ENCODE peak calls at places on chromosomes 6 and 20, in four cellular contexts. Q is WTC11, S is A549, K is K562. Z is an unnamed sample.

GRCh38 chr6:52511572-52512151 is 65.2 kb downstream of the TRAM2 start:
- DNase-seq in K (no peak), Q (no peak), S (no peak), Z (no peak)

GRCh38 chr6:90938116-90938515 is 351.2 kb upstream of the MAP3K7 start:
- DNase-seq in K (no peak), Q (no peak), S (no peak), Z (no peak)

GRCh38 chr20:3887870-3888614 is 1.1 kb upstream of the PANK2 start:
- DNase-seq in K (no peak), S (peak), Q (no peak), Z (no peak)

GRCh38 chr6:107847844-107848802 is 24.0 kb upstream of the SCML4 start:
- DNase-seq in S (peak), Q (peak), K (peak), Z (peak)

GRCh38 chr20:1538655-1539054 is 18.9 kb downstream of the SIRPD start:
- DNase-seq in K (no peak), Q (no peak), S (no peak), Z (no peak)

GRCh38 chr6:135871878-135872277 is 20.4 kb downstream of the PDE7B start:
- DNase-seq in Q (no peak), S (no peak), K (no peak), Z (no peak)

GRCh38 chr20:47208534-47209174 is 147.8 kb downstream of the ZMYND8 start:
- DNase-seq in S (no peak), Q (no peak), K (no peak), Z (no peak)

GRCh38 chr6:89251170-89251569 is 34.0 kb upstream of the GABRR1 start:
- DNase-seq in K (no peak), Q (no peak), S (no peak), Z (no peak)

GRCh38 chr6:106560966-106561740 is 68.1 kb downstream of the RTN4IP1 start:
- DNase-seq in S (no peak), K (no peak), Q (no peak), Z (no peak)

DNA sequence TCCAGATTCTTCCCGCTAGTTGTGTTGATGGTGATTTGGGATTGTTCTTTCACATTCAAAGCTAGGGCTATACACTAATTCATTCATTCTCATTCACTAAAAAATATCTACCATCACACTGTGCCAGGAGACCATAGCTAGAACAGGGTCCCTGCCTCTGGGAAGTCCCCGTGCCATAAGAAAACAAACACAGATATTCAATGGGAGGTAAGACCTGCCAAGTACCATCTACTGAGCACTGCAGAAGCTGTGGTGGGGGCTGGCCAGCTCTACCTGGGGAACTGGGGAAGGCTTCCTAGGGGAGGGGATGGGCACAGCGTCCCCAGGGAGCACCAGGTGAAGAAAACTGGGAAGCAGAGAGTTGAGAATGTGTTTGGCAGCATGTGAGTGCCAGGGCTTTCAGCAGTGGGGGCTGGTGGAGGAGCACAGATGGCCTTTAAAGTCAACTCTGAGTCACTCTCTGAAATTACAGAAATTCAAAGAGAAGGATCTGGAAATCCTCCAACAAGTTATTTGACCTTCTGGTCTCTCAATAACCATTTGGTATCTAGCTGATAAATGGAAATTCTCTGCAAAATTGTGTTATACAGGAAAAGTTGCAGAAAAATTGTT is 85.1 kb downstream of the SHLD1 start:
- DNase-seq in Q (no peak), S (peak), K (no peak), Z (peak)
- TF ChIP-seq HMGXB4 in Q (no peak), S (no peak), K (no peak), Z (peak)

DNA sequence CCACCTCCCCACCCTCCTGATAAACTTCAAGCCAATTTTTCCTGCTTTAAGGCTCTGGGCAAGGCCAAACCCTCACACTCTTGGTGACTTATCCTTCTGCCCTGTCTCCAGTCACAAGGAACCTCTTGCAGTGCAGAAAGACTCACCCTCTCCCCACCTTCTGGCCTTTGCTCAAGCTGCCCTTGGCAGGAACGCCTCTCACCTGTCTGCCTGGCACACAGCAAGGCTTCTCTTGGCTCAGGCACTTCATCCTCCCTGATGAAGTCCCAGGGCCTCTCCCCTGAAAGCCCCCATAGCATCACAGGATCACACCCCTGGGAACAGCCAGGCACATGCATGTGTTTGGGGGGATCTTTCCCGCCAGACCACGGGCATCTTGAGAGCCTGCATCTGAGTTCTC is 68.8 kb upstream of the NNAT start:
- DNase-seq in Q (no peak), S (no peak), K (no peak), Z (no peak)
- TF ChIP-seq USF2 in Q (no peak), S (no peak), K (no peak), Z (no peak)

GRCh38 chr6:80733645-80734044 is 627.2 kb downstream of the BCKDHB start:
- DNase-seq in Q (no peak), K (no peak), S (no peak), Z (no peak)
- TF ChIP-seq HMGXB4 in Q (no peak), K (no peak), S (no peak), Z (no peak)

GRCh38 chr6:101832371-101832770 is 438.9 kb downstream of the GRIK2 start:
- DNase-seq in K (no peak), Q (no peak), S (no peak), Z (no peak)
- TF ChIP-seq USF2 in K (no peak), Q (no peak), S (no peak), Z (no peak)

DNA sequence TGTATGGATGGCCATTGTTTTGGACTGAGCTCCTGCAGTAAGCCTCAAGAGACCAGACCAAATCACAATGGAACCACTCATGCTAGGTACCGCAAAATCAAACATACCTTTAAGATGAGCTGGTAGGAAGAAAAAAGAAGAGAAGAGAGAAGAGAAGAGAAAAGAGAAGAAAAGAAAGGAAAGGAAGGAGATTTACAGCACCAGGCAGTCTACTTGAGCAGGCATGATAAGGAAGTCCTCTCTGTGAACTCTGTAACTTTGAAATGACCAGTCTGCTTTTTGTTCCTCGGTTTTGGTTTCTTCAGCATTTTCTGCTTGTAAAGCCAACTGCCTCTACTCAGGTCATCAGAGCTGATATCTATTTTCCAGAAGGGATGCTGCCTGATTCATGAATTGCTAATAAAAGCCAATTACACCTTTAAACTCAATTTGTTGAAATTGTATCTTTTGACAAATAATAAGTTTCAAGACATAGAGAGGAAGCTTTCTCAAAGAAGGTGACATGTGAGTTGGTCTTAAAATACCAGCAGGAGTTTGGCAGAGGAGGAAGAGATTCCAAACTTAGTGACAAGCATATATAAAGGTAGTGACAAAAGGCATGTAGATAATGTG is 134.3 kb downstream of the UNC5CL start:
- DNase-seq in K (no peak), Q (no peak), S (no peak), Z (no peak)
- TF ChIP-seq HMGXB4 in K (no peak), Q (no peak), S (no peak), Z (no peak)

DNA sequence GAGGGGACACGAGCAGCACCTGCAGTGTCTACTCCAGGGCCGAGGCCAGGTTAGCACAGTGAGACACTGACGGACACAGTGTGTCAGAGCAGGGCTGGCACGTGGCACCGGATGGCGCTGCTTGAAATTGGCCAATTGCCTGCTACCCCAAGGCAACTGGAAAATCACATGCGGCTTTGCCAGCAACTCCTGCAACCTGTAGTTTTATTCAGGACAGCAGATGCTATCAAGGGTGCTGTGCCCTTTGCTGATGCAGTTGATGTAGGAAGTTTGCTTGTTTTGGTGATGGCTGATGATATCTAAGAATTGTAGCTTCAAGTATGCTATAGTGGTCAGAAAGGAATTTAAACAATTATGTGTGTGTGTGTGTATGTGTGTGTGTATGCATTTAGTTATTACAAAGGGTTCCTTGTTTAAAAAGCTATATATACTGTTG is 25.9 kb downstream of the RIN2 start:
- DNase-seq in S (peak), Q (no peak), K (no peak), Z (peak)
- TF ChIP-seq USF2 in S (no peak), Q (no peak), K (no peak), Z (no peak)

GRCh38 chr6:7479801-7480266 is 61.6 kb upstream of the DSP start:
- DNase-seq in K (no peak), Q (no peak), S (peak), Z (no peak)
- TF ChIP-seq HMGXB4 in K (no peak), Q (no peak), S (no peak), Z (no peak)

GRCh38 chr6:143286280-143286795 is 164.2 kb downstream of the ADAT2 start:
- DNase-seq in S (no peak), K (no peak), Q (no peak), Z (no peak)

GRCh38 chr6:143288923-143289322 is 161.6 kb downstream of the ADAT2 start:
- DNase-seq in K (no peak), S (no peak), Q (no peak), Z (no peak)

GRCh38 chr6:143279385-143279784 is 171.1 kb downstream of the ADAT2 start:
- DNase-seq in S (peak), Q (peak), K (peak), Z (peak)

DNA sequence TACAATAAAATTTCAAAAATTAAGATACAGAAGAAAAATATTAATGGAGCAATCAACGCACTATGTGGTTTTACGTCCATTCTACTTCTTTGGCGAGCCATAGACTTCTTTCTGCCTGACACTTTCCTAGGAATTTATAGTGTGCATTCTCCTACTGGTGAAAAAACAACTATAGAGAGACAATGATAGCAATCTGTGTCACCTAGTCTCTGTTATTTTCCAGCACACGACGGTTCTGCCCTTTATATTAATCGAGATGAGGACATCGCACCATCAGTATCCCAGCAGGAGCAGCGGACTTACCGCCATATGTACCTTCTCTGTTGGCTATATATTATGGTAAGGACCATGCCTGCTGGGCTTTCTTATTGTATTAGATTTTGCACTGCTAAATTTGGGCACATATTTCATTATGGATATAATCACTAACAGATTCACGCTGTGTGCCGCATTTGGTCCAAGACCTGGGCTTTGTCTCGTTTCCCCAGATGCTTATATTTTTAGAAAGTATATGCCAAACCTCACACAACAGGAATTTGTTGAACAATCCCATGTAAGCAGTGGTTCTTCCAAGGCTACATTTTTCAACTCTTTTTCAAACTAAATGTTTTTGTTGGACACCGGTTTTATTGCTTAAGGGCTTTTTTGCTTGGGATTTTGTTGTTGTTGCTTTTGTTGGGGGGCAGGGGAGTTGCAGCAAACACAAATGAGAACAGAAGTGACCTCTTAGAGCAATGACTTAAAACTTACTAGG is 166.4 kb downstream of the ADAT2 start:
- DNase-seq in S (no peak), K (no peak), Q (no peak), Z (no peak)
- TF ChIP-seq USF2 in S (no peak), K (no peak), Q (no peak), Z (no peak)

GRCh38 chr6:119145111-119145510 is 66.6 kb upstream of the FAM184A start:
- DNase-seq in K (no peak), S (no peak), Q (no peak), Z (no peak)

GRCh38 chr6:119140471-119141165 is 62.2 kb upstream of the FAM184A start:
- DNase-seq in S (no peak), K (no peak), Q (no peak), Z (no peak)

GRCh38 chr6:119142051-119142450 is 63.6 kb upstream of the FAM184A start:
- DNase-seq in S (no peak), Q (no peak), K (no peak), Z (no peak)

GRCh38 chr6:119138906-119139541 is 60.6 kb upstream of the FAM184A start:
- DNase-seq in S (no peak), K (no peak), Q (no peak), Z (no peak)

DNA sequence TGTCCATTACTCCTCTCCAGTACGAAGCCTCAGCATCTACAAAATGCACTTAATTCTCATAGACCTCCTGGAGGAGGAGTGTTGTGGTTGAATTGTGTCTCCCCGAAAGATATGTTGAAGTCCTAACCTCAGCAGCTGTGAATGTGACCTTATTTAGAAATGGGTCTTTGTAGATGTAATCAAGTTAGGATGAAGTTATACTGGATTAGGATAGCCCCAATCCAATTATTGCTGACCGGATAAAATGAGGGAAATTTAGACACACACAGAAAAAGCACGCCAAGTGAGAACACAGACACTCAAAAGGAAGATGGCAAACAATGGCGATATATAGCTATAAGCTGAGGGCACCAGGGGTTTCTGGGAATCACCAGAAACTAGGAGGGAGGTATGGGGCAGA is 64.2 kb upstream of the FAM184A start:
- DNase-seq in S (no peak), K (no peak), Q (no peak), Z (no peak)
- TF ChIP-seq HMGXB4 in S (no peak), K (no peak), Q (no peak), Z (no peak)